ENCODE peak calls at places on chromosomes 7 and 10, in six cellular contexts. X is A549, J is fibroblast of lung, Y is colonic mucosa, E is PC-9, M is upper lobe of right lung. B is an unnamed sample. For H3K4me1, the result is how much of the 10 kb centered on the place peaks cover.

GRCh38 chr10:32210306-32211045 is 136.5 kb downstream of the EPC1 start:
- DNase-seq in X (peak), Y (peak), J (peak), M (no peak), E (no peak), B (peak)

GRCh38 chr7:48899932-48900331 is 24.4 kb upstream of the CDC14C start:
- DNase-seq in E (no peak), M (no peak), J (peak), X (no peak), Y (no peak), B (no peak)

GRCh38 chr7:66418537-66418936 is 210.1 kb upstream of the KCTD7 start:
- DNase-seq in E (no peak), Y (no peak), J (no peak), X (no peak), M (no peak), B (no peak)

GRCh38 chr7:98202367-98203195 is 8.7 kb upstream of the BHLHA15 start:
- DNase-seq in E (no peak), X (no peak), Y (no peak), J (no peak), M (peak), B (no peak)

GRCh38 chr10:97623277-97623676 is 10.0 kb downstream of the MORN4 start:
- DNase-seq in E (no peak), Y (no peak), J (no peak), X (no peak), M (no peak), B (no peak)

GRCh38 chr10:33008499-33009243 is 50.6 kb upstream of the ITGB1 start:
- DNase-seq in J (peak), X (no peak), Y (peak), E (peak), M (no peak), B (no peak)

GRCh38 chr10:3935141-3935540 is 150.1 kb upstream of the KLF6 start:
- DNase-seq in J (peak), M (no peak), X (no peak), Y (no peak), E (no peak), B (no peak)

GRCh38 chr7:100677308-100678095 is 4.0 kb downstream of the GNB2 start:
- DNase-seq in M (peak), Y (no peak), E (no peak), J (no peak), X (no peak), B (peak)

GRCh38 chr7:7884855-7885254 is 83.7 kb upstream of the GLCCI1 start:
- DNase-seq in Y (no peak), E (no peak), X (no peak), M (no peak), J (peak), B (no peak)

GRCh38 chr7:30162133-30162532 is 27.3 kb downstream of the MTURN start:
- DNase-seq in E (no peak), X (no peak), Y (no peak), J (no peak), M (no peak), B (no peak)

GRCh38 chr10:88200637-88201036 is 337.2 kb downstream of the PTEN start:
- DNase-seq in Y (no peak), X (no peak), E (no peak), M (no peak), J (no peak), B (no peak)

GRCh38 chr10:100186813-100187212 is 984 bp upstream of the ERLIN1 start:
- DNase-seq in J (no peak), X (no peak), E (no peak), M (peak), Y (peak), B (peak)

GRCh38 chr10:98610301-98610700 is 163.6 kb upstream of the HPS1 start:
- DNase-seq in M (no peak), Y (no peak), E (no peak), J (no peak), X (no peak), B (no peak)

GRCh38 chr10:86668297-86669165 is at the start of gene LDB3:
- DNase-seq in J (peak), E (peak), Y (no peak), X (no peak), M (no peak), B (no peak)

DNA sequence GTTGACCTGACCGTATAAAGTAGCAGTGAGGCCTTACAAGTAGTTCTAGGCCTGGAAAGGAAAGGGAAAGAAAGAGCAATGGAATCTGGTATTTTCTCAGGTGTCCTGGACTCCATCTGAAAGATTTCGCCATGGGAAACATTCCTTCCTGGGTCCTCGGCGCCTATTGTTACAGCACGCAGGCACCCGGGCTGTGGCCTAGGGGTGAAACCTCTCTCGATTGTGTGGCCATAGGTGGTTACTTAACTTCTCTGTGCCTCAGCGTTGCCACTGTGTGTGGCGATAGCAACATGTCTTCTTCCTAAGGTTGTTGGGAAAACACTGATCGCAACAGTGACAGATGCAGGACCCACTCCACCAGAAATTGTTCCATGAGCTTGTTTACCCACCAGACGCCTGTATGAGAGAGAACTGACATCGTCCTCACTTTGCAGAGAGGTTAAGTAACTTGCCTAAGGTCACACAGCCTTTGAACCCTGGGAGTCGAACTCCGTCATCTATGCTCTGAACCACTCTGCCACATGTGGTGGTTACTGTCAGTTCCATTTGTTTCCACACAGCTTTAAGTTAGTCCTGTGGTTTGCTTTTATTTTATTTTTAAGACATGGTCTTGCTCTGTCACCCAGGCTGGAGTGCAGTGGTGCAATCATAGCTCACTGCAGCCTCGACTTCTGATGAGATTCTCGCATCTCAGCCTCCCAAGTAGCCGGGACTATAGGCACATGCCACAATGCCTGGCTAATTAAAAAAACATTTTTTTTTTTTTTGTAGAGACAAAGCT is 73.4 kb downstream of the LHPP start:
- DNase-seq in E (no peak), J (no peak), X (no peak), Y (no peak), M (no peak), B (no peak)
- H3K4me1 ChIP-seq in E (under half), J (under half), X (under half), Y (under half), M (under half), B (under half)

GRCh38 chr10:79402951-79403350 is 42.5 kb downstream of the ZCCHC24 start:
- DNase-seq in E (no peak), X (no peak), J (no peak), M (no peak), Y (no peak), B (peak)
- H3K27ac ChIP-seq in E (no peak), X (no peak), J (peak), M (peak), Y (peak), B (peak)

GRCh38 chr10:116080553-116080952 is 192.5 kb downstream of the GFRA1 start:
- DNase-seq in Y (no peak), M (no peak), X (peak), J (peak), E (peak), B (no peak)

GRCh38 chr10:116073451-116073850 is 199.6 kb downstream of the GFRA1 start:
- DNase-seq in E (no peak), M (no peak), Y (no peak), J (no peak), X (no peak), B (no peak)

GRCh38 chr10:116079355-116079754 is 193.7 kb downstream of the GFRA1 start:
- DNase-seq in E (no peak), M (no peak), X (no peak), Y (no peak), J (no peak), B (no peak)

GRCh38 chr10:116073025-116073424 is 200.0 kb downstream of the GFRA1 start:
- DNase-seq in Y (no peak), X (no peak), J (no peak), E (no peak), M (no peak), B (no peak)

DNA sequence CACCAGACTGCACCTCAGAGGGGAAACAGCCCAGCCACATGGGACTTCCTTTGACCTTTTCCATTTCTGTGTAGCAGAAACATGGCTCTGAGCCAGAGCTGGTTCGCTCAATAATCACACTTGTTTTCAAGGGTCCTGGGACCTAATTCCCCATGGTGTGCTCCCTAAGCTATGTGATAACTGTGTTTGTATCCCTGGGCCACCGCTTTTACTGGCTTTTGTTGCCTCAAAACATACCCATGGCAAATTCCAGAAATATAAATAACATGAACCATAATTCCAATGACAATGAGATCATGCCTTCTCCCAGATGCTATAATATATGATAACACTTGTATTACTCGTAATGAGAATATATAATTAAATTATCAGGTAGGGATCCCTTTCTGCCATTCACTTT is 196.4 kb downstream of the GFRA1 start:
- DNase-seq in Y (no peak), E (no peak), X (no peak), M (no peak), J (no peak), B (no peak)
- TF ChIP-seq CTCF in Y (no peak), E (no peak), X (no peak), M (no peak), J (no peak), B (no peak)

DNA sequence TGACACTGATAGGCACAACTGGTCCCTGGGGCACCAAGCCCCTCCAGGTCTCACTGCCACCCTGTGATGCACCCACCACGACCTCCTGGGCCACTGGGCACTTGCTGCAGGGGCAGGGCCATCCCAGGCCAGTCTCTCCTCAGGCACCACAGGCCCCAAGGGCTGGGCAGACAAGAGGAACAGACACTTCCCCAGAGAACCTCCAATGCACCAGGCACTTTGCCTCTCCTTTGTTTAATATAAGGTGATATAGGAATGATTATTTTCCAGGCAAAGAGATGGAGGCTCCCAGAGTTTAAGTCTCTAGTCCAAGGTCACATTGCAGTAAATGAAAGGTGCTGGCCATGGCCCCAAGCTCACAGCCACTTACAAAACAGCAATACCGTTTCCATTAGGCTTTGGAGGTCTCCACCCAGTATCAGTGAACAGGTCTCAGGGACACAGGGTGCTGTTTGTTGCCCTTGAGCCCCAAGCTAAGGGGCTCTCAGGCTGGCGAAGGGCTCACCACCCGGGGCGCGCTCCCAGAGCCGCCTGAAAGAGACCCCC is 4.5 kb downstream of the DEPP1 start:
- DNase-seq in Y (no peak), M (no peak), J (no peak), E (no peak), X (no peak), B (no peak)
- H3K4me1 ChIP-seq in Y (under half), M (under half), J (under half), E (under half), X (under half), B (half or more)

DNA sequence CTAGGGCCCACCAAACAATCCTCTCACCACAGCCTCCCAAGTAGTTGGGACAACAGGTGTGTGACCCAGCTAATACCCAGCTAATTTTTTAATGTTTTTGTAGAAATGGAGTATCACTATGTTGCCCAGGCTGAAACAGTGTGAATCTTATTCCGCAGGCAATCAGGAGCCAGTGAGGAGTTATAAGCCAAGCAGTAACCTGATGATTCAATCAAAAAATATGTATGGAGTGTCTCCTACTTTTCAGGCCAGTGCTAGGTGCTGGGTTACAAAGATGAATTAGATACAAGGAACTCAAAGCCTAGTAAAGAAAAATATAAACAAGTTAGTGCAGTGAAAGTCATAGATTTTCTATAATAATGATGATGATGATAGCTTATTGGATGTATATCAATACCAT is 13.2 kb upstream of the IFRD1 start:
- DNase-seq in E (peak), X (no peak), Y (no peak), J (no peak), M (no peak), B (no peak)
- H3K27ac ChIP-seq in E (no peak), X (peak), Y (no peak), J (no peak), M (no peak), B (no peak)

GRCh38 chr7:77753173-77753572 is 45.1 kb downstream of the TMEM60 start:
- DNase-seq in M (no peak), J (no peak), E (no peak), Y (no peak), X (no peak), B (no peak)
- TF ChIP-seq CTCF in M (no peak), J (no peak), E (no peak), Y (no peak), X (no peak), B (no peak)